ENCODE peak calls at places on chromosomes 4 and X, in six cellular contexts. D is kidney; T is astrocyte of the spinal cord; G is endothelial cell; A is tibial nerve; C is CD4-positive, alpha-beta T cell. X is an unnamed sample.

GRCh38 chrX:154398668-154399526 is 720 bp downstream of the RPL10 start:
- DNase-seq in D (peak; percentile 95), T (peak; percentile 87), G (peak; percentile 76), A (peak; percentile 75), C (peak; percentile 86), X (peak; percentile 83)

GRCh38 chr4:140931904-140932303 is 175.7 kb upstream of the TBC1D9 start:
- DNase-seq in D (no peak), T (no peak), G (no peak), A (no peak), C (no peak), X (no peak)

GRCh38 chr4:96145671-96146070 is 305.8 kb downstream of the PDHA2 start:
- DNase-seq in D (no peak), T (peak; percentile 60), G (no peak), A (no peak), C (no peak), X (no peak)

GRCh38 chrX:51614353-51614752 is 4.4 kb downstream of the CENPVL3 start:
- DNase-seq in D (no peak), T (peak; percentile 16), G (no peak), A (no peak), C (no peak), X (no peak)

GRCh38 chrX:11341274-11342256 is 48.4 kb downstream of the AMELX start:
- DNase-seq in D (peak; percentile 81), T (peak; percentile 72), G (no peak), A (peak; percentile 19), C (no peak), X (no peak)

GRCh38 chrX:108250654-108251579 is 159.3 kb downstream of the ATG4A start:
- DNase-seq in D (no peak), T (no peak), G (no peak), A (no peak), C (no peak), X (no peak)

GRCh38 chr4:112563431-112564200 is 47.6 kb upstream of the NEUROG2 start:
- DNase-seq in D (no peak), T (no peak), G (no peak), A (no peak), C (no peak), X (no peak)

GRCh38 chrX:30713061-30713525 is 59.9 kb downstream of the GK start:
- DNase-seq in D (no peak), T (peak; percentile 59), G (peak; percentile 45), A (peak; percentile 12), C (peak; percentile 22), X (peak; percentile 50)

GRCh38 chrX:105191878-105192277 is 28.6 kb downstream of the TEX13A start:
- DNase-seq in D (no peak), T (peak; percentile 5), G (peak; percentile 4), A (no peak), C (no peak), X (peak; percentile 52)

GRCh38 chrX:36978886-36979285 is 29.3 kb upstream of the FAM47C start:
- DNase-seq in D (no peak), T (peak; percentile 59), G (no peak), A (no peak), C (no peak), X (no peak)

GRCh38 chr4:183610613-183611012 is 48.4 kb downstream of the RWDD4 start:
- DNase-seq in D (no peak), T (no peak), G (no peak), A (no peak), C (no peak), X (no peak)

GRCh38 chr4:165493359-165493758 is 114.6 kb downstream of the CPE start:
- DNase-seq in D (peak; percentile 81), T (peak; percentile 67), G (peak; percentile 87), A (peak; percentile 40), C (peak; percentile 55), X (peak; percentile 84)

GRCh38 chrX:147602297-147602696 is 309.4 kb upstream of the FMR1 start:
- DNase-seq in D (no peak), T (no peak), G (no peak), A (no peak), C (no peak), X (no peak)

GRCh38 chrX:10110984-10111363 is 45.8 kb upstream of the CLCN4 start:
- DNase-seq in D (no peak), T (no peak), G (no peak), A (no peak), C (peak; percentile 62), X (no peak)

GRCh38 chr4:56656346-56656643 is 24.8 kb downstream of the HOPX start:
- DNase-seq in D (peak; percentile 87), T (no peak), G (peak; percentile 32), A (no peak), C (no peak), X (no peak)

GRCh38 chr4:118888666-118889312 is at the start of gene SYNPO2:
- DNase-seq in D (peak; percentile 92), T (peak; percentile 90), G (peak; percentile 75), A (peak; percentile 73), C (peak; percentile 2), X (peak; percentile 88)

GRCh38 chrX:129600981-129601424 is 53.8 kb downstream of the APLN start:
- DNase-seq in D (no peak), T (peak; percentile 18), G (no peak), A (peak; percentile 29), C (peak; percentile 5), X (no peak)

GRCh38 chr4:151489462-151490203 is 80.7 kb downstream of the FHIP1A start:
- DNase-seq in D (no peak), T (no peak), G (no peak), A (no peak), C (no peak), X (no peak)

GRCh38 chr4:26325191-26325590 is 4.4 kb downstream of the RBPJ start:
- DNase-seq in D (no peak), T (peak; percentile 66), G (no peak), A (no peak), C (peak; percentile 19), X (no peak)

GRCh38 chr4:74370912-74371311 is 6.0 kb downstream of the EREG start:
- DNase-seq in D (no peak), T (peak; percentile 58), G (peak; percentile 44), A (no peak), C (peak; percentile 3), X (no peak)

GRCh38 chr4:186725422-186726149 is 1.9 kb upstream of the FAT1 start:
- DNase-seq in D (peak; percentile 89), T (peak; percentile 91), G (peak; percentile 66), A (peak; percentile 72), C (no peak), X (peak; percentile 70)

GRCh38 chr4:95181446-95182306 is 367.1 kb downstream of the UNC5C start:
- DNase-seq in D (no peak), T (peak; percentile 80), G (no peak), A (no peak), C (no peak), X (peak; percentile 36)

GRCh38 chr4:73619351-73619750 is 885 bp downstream of the RASSF6 start:
- DNase-seq in D (no peak), T (no peak), G (no peak), A (no peak), C (no peak), X (no peak)

GRCh38 chr4:81366786-81367185 is 104.9 kb downstream of the RASGEF1B start:
- DNase-seq in D (no peak), T (no peak), G (no peak), A (no peak), C (no peak), X (no peak)

GRCh38 chrX:16662402-16662801 is 12.4 kb downstream of the S100G start:
- DNase-seq in D (no peak), T (no peak), G (no peak), A (no peak), C (no peak), X (no peak)

GRCh38 chr4:8344387-8344786 is 74.8 kb downstream of the HTRA3 start:
- DNase-seq in D (peak; percentile 51), T (no peak), G (no peak), A (no peak), C (no peak), X (no peak)

GRCh38 chr4:150280081-150280950 is 202.1 kb downstream of the DCLK2 start:
- DNase-seq in D (no peak), T (peak; percentile 94), G (no peak), A (no peak), C (no peak), X (no peak)
- TF ChIP-seq CTCF in D (no peak), T (no peak), G (no peak), A (no peak), C (no peak), X (no peak)

GRCh38 chrX:72271812-72272211 is 5.2 kb downstream of the RPS4X start:
- DNase-seq in D (no peak), T (no peak), G (no peak), A (no peak), C (no peak), X (no peak)
- TF ChIP-seq CTCF in D (no peak), T (no peak), G (no peak), A (no peak), C (no peak), X (no peak)

GRCh38 chrX:66200855-66201795 is 37.1 kb downstream of the HEPH start:
- DNase-seq in D (no peak), T (peak; percentile 7), G (no peak), A (no peak), C (no peak), X (no peak)
- TF ChIP-seq CTCF in D (no peak), T (peak; percentile 27), G (no peak), A (peak; percentile 33), C (no peak), X (no peak)

GRCh38 chrX:44542567-44543325 is at the start of gene FUNDC1:
- DNase-seq in D (peak; percentile 98), T (peak; percentile 97), G (peak; percentile 88), A (peak; percentile 81), C (peak; percentile 87), X (peak; percentile 93)
- TF ChIP-seq CTCF in D (no peak), T (peak; percentile 43), G (peak; percentile 22), A (peak; percentile 34), C (no peak), X (no peak)

GRCh38 chr4:42398448-42399355 is 1.4 kb downstream of the SHISA3 start:
- DNase-seq in D (peak; percentile 77), T (peak; percentile 13), G (no peak), A (no peak), C (no peak), X (peak; percentile 62)
- TF ChIP-seq CTCF in D (no peak), T (no peak), G (peak; percentile 44), A (no peak), C (no peak), X (peak; percentile 60)

DNA sequence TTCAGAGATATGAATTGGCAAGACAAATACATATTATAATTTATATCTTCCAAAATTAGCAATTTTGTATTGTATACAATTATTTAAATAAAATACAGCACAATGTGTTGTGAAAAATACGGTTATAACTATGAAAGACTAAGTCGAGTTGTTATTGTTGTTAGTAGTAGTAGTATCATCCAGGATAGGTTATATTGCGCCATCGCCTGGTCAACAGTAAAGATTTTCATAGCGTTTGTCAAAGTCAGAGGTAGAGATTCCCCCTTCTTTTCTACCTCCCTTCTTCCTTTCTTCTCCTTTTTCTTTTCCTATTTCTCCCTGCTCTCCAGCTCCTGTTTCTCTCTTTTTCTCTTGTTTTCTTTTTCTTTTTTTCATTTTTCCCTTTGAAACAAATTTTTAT is 499.1 kb upstream of the EPHA5 start:
- DNase-seq in D (no peak), T (peak; percentile 44), G (no peak), A (no peak), C (no peak), X (peak; percentile 19)
- TF ChIP-seq CTCF in D (no peak), T (peak; percentile 36), G (no peak), A (no peak), C (no peak), X (no peak)

DNA sequence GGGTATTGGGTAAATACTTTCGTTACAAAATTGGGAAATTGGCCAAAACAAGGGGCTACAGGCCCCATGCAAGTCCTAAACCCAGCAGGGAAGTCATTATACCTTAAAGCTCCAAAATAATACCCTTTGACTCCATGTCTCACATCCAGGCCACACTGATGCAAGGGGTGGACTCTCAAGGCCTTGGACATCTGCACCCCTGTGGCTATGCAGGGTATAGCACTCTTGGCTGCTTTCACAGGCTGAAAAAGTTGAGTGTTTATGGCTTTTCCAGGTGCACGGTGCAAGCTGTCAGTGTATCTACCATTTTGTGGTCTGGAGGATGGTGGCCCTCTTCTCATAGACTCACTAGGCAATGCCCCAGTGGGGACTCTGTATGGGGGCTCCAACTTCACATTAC is 326.5 kb downstream of the TEX13C start:
- DNase-seq in D (no peak), T (no peak), G (no peak), A (no peak), C (no peak), X (peak; percentile 16)
- TF ChIP-seq CTCF in D (no peak), T (peak; percentile 7), G (no peak), A (no peak), C (no peak), X (peak; percentile 18)